ENCODE peak calls at places on chromosomes 6 and 20, in eight cellular contexts. P, O, S, Q, T, U, W and R are unnamed samples.

GRCh38 chr6:158475344-158476302 is 84.3 kb upstream of the TMEM181 start:
- DNase-seq in U (no peak), W (peak), Q (peak), O (no peak), T (peak), S (peak), P (peak), R (no peak)

GRCh38 chr20:56624786-56625681 is 4.1 kb upstream of the TFAP2C start:
- DNase-seq in U (no peak), O (no peak), S (no peak), P (no peak), Q (no peak), W (no peak), T (no peak), R (no peak)

GRCh38 chr6:18469486-18469885 is 82.3 kb downstream of the RNF144B start:
- DNase-seq in O (no peak), T (no peak), W (no peak), P (no peak), S (no peak), U (no peak), Q (no peak), R (no peak)

GRCh38 chr6:41371461-41371991 is 36.1 kb downstream of the NCR2 start:
- DNase-seq in Q (no peak), T (no peak), P (no peak), W (peak), O (no peak), U (peak), S (peak), R (no peak)

GRCh38 chr6:7016238-7016637 is 91.5 kb upstream of the RREB1 start:
- DNase-seq in W (no peak), U (no peak), O (no peak), T (no peak), S (no peak), P (no peak), Q (no peak), R (no peak)

GRCh38 chr6:31267504-31268371 is 4.2 kb downstream of the HLA-C start:
- DNase-seq in W (no peak), T (no peak), O (peak), Q (no peak), S (no peak), P (no peak), U (no peak), R (no peak)

GRCh38 chr6:92270365-92270764 is 1149.0 kb downstream of the EPHA7 start:
- DNase-seq in O (no peak), W (no peak), T (no peak), S (no peak), U (no peak), Q (no peak), P (no peak), R (no peak)

GRCh38 chr6:118468682-118469465 is 79.2 kb upstream of the PLN start:
- DNase-seq in W (no peak), U (no peak), O (no peak), S (peak), T (peak), P (peak), Q (no peak), R (no peak)

GRCh38 chr6:167504412-167504961 is 179.6 kb downstream of the TTLL2 start:
- DNase-seq in S (no peak), W (no peak), Q (no peak), T (no peak), P (no peak), U (no peak), O (no peak), R (no peak)

GRCh38 chr6:144582939-144583613 is 297.9 kb downstream of the UTRN start:
- DNase-seq in P (peak), O (peak), T (no peak), U (peak), S (peak), W (no peak), Q (peak), R (peak)

GRCh38 chr6:116106146-116106545 is 5.5 kb downstream of the NT5DC1 start:
- DNase-seq in W (no peak), U (no peak), P (no peak), S (no peak), O (no peak), T (no peak), Q (no peak), R (no peak)

GRCh38 chr6:2942916-2943563 is 28.3 kb downstream of the SERPINB6 start:
- DNase-seq in S (no peak), O (peak), T (no peak), P (no peak), U (peak), W (no peak), Q (no peak), R (no peak)

GRCh38 chr20:48126227-48126740 is 341.0 kb upstream of the SULF2 start:
- DNase-seq in O (no peak), U (peak), S (peak), W (no peak), T (no peak), P (no peak), Q (no peak), R (no peak)

GRCh38 chr6:162416845-162417537 is 310.6 kb downstream of the PRKN start:
- DNase-seq in Q (no peak), S (no peak), O (no peak), T (no peak), P (no peak), U (no peak), W (no peak), R (no peak)

GRCh38 chr6:158321960-158322359 is 9.7 kb downstream of the TULP4 start:
- DNase-seq in W (no peak), O (no peak), U (no peak), P (no peak), S (peak), T (no peak), Q (no peak), R (no peak)

GRCh38 chr20:23117738-23118137 is 31.6 kb upstream of the CD93 start:
- DNase-seq in O (no peak), U (no peak), Q (no peak), S (no peak), T (no peak), W (no peak), P (no peak), R (no peak)

DNA sequence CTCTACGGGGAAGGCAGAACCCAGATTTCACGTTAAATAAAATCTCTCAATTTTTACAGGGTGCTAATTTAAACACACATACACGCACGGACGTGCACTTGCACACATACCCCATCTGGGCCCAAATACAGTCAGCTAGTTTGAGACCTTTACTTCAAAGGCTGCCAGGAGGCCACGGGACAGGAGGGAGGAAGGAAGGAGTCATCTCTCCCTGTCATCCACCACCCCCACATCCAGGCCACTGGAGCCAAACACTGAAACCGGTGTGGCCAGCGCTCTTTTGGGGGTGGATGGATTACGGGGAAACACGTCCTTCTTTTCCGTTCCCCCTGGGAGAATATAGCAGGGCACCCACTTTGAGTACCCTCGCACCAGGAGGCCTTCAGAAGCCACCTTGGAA is 60.1 kb downstream of the ZNF831 start:
- DNase-seq in P (no peak), S (no peak), Q (no peak), O (no peak), T (no peak), W (no peak), U (no peak), R (no peak)
- H3K4me3 ChIP-seq in P (no peak), S (no peak), Q (no peak), O (no peak), T (no peak), W (no peak), U (no peak), R (no peak)

GRCh38 chr6:38188677-38189335 is 369.3 kb downstream of the ZFAND3 start:
- DNase-seq in Q (no peak), U (no peak), T (no peak), S (no peak), P (no peak), W (no peak), O (no peak), R (no peak)
- H3K27ac ChIP-seq in Q (no peak), U (no peak), T (no peak), S (no peak), P (no peak), W (no peak), O (no peak), R (no peak)

GRCh38 chr6:20699402-20699801 is 165.1 kb downstream of the CDKAL1 start:
- DNase-seq in O (no peak), W (peak), U (no peak), Q (peak), P (no peak), T (no peak), S (no peak), R (no peak)

GRCh38 chr6:20703049-20703448 is 168.8 kb downstream of the CDKAL1 start:
- DNase-seq in T (no peak), W (no peak), P (no peak), S (no peak), Q (no peak), U (no peak), O (no peak), R (no peak)

GRCh38 chr6:20702366-20702765 is 168.1 kb downstream of the CDKAL1 start:
- DNase-seq in S (no peak), T (no peak), U (no peak), Q (no peak), P (no peak), O (no peak), W (no peak), R (no peak)

GRCh38 chr6:20698675-20699074 is 164.4 kb downstream of the CDKAL1 start:
- DNase-seq in O (no peak), T (no peak), W (no peak), Q (no peak), U (no peak), P (no peak), S (no peak), R (no peak)

DNA sequence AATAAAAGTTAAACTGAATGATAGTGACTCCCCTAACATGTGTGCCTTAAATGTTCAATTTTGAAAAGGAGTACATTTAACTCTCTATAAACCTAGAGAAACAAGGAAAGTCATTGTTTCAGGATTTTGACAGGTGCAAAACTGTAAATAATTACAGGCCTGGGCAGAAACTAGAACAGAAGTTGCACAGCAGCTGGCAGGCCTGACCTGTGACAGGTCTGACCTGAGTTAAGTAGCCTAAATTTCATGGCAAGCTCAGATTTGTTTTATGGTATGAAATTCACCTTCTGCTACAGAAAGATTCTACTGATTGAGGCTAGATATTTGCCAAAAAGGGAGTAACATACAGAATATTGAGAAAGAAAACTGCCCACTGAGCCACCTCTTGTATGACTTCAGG is 166.1 kb downstream of the CDKAL1 start:
- DNase-seq in P (no peak), U (no peak), S (no peak), Q (no peak), W (no peak), O (no peak), T (no peak), R (no peak)
- H3K4me3 ChIP-seq in P (no peak), U (no peak), S (no peak), Q (no peak), W (no peak), O (no peak), T (no peak), R (no peak)

DNA sequence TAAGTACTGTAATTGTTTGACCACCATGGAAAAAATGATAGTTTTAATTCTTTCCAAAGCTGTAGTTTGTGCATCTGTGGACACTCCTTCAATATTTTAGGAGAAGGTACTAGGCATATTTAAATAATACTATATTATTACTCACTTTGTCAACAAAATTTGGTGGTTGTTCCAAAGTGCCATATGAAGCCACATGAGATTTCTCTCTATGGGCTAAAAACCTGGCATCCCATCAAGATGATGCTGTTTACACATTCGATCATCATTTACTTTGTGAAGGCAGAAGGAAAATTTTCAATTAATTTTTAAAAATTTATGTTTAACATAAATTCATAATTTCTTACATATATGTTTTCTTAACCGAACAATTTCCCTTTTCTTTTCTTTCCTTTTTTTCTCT is 502.6 kb upstream of the JAG1 start:
- DNase-seq in T (no peak), S (no peak), P (no peak), U (no peak), O (no peak), Q (no peak), W (no peak), R (no peak)
- H3K27ac ChIP-seq in T (no peak), S (no peak), P (no peak), U (no peak), O (no peak), Q (no peak), W (no peak), R (no peak)

GRCh38 chr6:35490821-35491557 is 5.9 kb downstream of the TEAD3 start:
- DNase-seq in P (no peak), S (no peak), Q (no peak), W (no peak), T (no peak), O (no peak), U (no peak), R (no peak)

GRCh38 chr6:35489995-35490791 is 6.7 kb downstream of the TEAD3 start:
- DNase-seq in P (peak), W (peak), Q (peak), O (no peak), T (no peak), S (peak), U (peak), R (peak)

GRCh38 chr6:35492664-35493284 is 4.1 kb downstream of the TEAD3 start:
- DNase-seq in Q (no peak), S (no peak), U (no peak), O (no peak), W (no peak), P (no peak), T (no peak), R (no peak)

GRCh38 chr6:35493307-35493983 is 3.4 kb downstream of the TEAD3 start:
- DNase-seq in W (no peak), P (no peak), Q (no peak), S (no peak), O (no peak), T (no peak), U (no peak), R (no peak)

DNA sequence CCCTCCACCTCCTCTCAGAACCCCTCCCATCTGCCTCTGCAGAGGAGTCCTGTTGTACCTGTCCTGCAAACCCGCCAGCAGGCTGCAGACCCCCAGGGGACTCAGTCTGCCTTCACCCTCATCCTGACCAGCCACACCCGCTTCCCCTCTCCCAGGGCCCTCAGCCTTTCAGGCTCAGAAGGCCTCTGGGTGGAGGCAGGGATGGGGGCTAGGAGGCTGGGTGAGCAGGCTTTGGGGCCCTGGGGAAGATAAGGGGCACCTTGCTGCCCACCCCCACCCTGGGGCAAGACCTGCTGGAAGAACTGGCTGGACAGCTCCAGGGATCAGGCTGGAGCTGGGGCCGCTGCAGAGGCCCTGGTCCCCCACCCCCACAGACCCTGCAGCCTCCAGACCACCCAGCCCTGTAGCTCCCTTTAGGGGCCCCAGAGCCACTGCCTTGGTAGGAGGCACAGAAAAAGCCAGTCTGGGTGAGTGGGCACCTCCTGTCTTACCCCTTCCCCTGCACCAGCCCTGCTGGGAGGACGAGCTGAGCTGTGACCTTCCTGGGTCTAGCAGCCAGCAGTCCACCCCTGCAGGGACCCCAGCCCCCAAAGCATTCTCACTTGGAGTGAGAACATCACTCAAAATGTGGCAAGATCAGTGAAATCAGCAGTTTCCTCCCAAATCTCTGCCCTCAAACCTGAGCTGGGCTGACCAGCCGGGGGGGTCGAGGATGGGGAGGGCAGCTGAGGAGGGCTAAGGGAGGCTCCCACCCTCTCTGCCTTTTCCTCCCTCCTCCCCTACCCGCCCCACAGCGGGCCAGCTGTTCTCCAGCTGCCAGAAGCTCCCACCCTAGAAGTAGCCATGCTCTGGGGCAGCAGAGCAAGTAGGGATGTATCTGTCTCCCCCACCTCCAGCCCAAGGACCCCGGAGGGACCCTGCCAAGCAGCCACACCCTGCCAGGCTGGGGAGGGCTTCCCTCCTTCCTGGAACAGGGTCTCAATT is 5.0 kb downstream of the TEAD3 start:
- DNase-seq in P (no peak), S (peak), U (peak), W (no peak), Q (no peak), O (no peak), T (no peak), R (no peak)
- H3K4me3 ChIP-seq in P (no peak), S (no peak), U (peak), W (no peak), Q (no peak), O (no peak), T (no peak), R (no peak)

GRCh38 chr6:132731086-132731485 is 17.2 kb upstream of the VNN1 start:
- DNase-seq in Q (no peak), W (no peak), O (no peak), U (no peak), P (no peak), S (no peak), T (no peak), R (no peak)
- H3K27ac ChIP-seq in Q (no peak), W (no peak), O (no peak), U (no peak), P (no peak), S (peak), T (peak), R (no peak)

GRCh38 chr6:27288136-27289044 is 23.7 kb downstream of the POM121L2 start:
- DNase-seq in P (no peak), U (peak), W (no peak), S (no peak), Q (no peak), T (peak), O (no peak), R (no peak)
- H3K4me3 ChIP-seq in P (no peak), U (peak), W (no peak), S (peak), Q (no peak), T (peak), O (no peak), R (no peak)

GRCh38 chr6:132817554-132818403 is 3.4 kb downstream of the RPS12 start:
- DNase-seq in T (no peak), S (no peak), U (no peak), W (no peak), Q (no peak), P (no peak), O (no peak), R (no peak)
- H3K27ac ChIP-seq in T (no peak), S (no peak), U (peak), W (no peak), Q (no peak), P (no peak), O (no peak), R (no peak)

GRCh38 chr6:90415178-90415577 is 118.5 kb upstream of the BACH2 start:
- DNase-seq in U (no peak), Q (no peak), O (no peak), T (no peak), W (no peak), P (no peak), S (no peak), R (no peak)

GRCh38 chr6:90413396-90413795 is 116.8 kb upstream of the BACH2 start:
- DNase-seq in P (no peak), W (no peak), T (no peak), U (no peak), O (no peak), Q (no peak), S (no peak), R (no peak)

GRCh38 chr6:90412538-90413369 is 116.1 kb upstream of the BACH2 start:
- DNase-seq in S (no peak), P (no peak), T (no peak), W (no peak), O (no peak), U (no peak), Q (no peak), R (no peak)

GRCh38 chr6:90414352-90414751 is 117.7 kb upstream of the BACH2 start:
- DNase-seq in P (no peak), S (no peak), W (no peak), Q (no peak), U (no peak), T (no peak), O (no peak), R (no peak)

DNA sequence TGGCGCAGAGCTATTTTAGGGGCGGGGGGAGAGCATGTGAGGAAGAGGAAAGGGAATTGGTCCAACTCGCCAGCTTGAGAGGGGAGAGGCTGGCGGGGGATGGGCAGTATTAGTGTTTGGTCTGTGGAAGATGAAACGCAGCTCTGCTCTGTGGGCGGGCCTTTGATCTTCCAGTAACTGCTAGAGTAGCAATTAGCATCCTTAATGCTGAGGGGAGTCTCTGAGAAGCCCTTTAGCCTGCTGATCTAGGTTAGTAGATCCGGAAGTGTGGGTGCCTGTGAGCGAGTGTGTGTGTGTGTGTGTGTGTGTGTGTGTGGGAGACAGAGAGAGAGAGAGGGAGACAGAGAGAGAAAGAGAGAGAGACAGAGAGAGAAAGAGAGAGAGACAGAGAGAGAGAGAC is 117.2 kb upstream of the BACH2 start:
- DNase-seq in P (no peak), O (peak), W (no peak), S (peak), Q (no peak), T (no peak), U (peak), R (no peak)
- H3K4me3 ChIP-seq in P (no peak), O (peak), W (no peak), S (no peak), Q (no peak), T (no peak), U (no peak), R (peak)

GRCh38 chr6:166365806-166366205 is 16.9 kb downstream of the MPC1 start:
- DNase-seq in S (no peak), U (no peak), W (no peak), P (no peak), T (no peak), O (no peak), Q (no peak), R (no peak)
- H3K27ac ChIP-seq in S (no peak), U (peak), W (no peak), P (no peak), T (no peak), O (no peak), Q (no peak), R (no peak)